ENCODE peak calls at places on chromosomes 3 and 15, in eight cellular contexts. N is iris pigment epithelial cell; R is brain microvascular endothelial cell; B is stimulated activated CD8-positive, alpha-beta memory T cell treated with anti-CD3 and anti-CD28 coated beads, Interleukin-2, amount 100 ng/mL, for 48 hours; H is T47D; K is astrocyte of the spinal cord; D is breast epithelium; P is AG09309. I is an unnamed sample.

GRCh38 chr15:45790325-45790943 is 155.6 kb downstream of the SQOR start:
- DNase-seq in N (peak), R (peak), B (no peak), H (peak), K (no peak), D (no peak), P (no peak), I (peak)

GRCh38 chr15:68413363-68414255 is 18.4 kb downstream of the ITGA11 start:
- DNase-seq in N (no peak), R (no peak), B (no peak), H (no peak), K (no peak), D (peak), P (no peak), I (no peak)

GRCh38 chr15:79065744-79066376 is 24.7 kb downstream of the RASGRF1 start:
- DNase-seq in N (no peak), R (no peak), B (no peak), H (no peak), K (no peak), D (no peak), P (no peak), I (no peak)

GRCh38 chr3:94593531-94594150 is 530.8 kb downstream of the NSUN3 start:
- DNase-seq in N (no peak), R (no peak), B (no peak), H (no peak), K (no peak), D (no peak), P (no peak), I (no peak)

GRCh38 chr3:125123906-125124305 is 68.1 kb upstream of the HEG1 start:
- DNase-seq in N (peak), R (peak), B (no peak), H (no peak), K (peak), D (no peak), P (no peak), I (no peak)

GRCh38 chr3:165283328-165283727 is 87.1 kb upstream of the SLITRK3 start:
- DNase-seq in N (no peak), R (no peak), B (no peak), H (no peak), K (no peak), D (no peak), P (no peak), I (no peak)

GRCh38 chr3:66239513-66240135 is 18.8 kb downstream of the SLC25A26 start:
- DNase-seq in N (no peak), R (no peak), B (peak), H (no peak), K (no peak), D (no peak), P (no peak), I (no peak)

GRCh38 chr15:65102912-65103311 is 12.1 kb downstream of the UBAP1L start:
- DNase-seq in N (no peak), R (no peak), B (no peak), H (no peak), K (no peak), D (no peak), P (no peak), I (no peak)

GRCh38 chr15:60523056-60523455 is 44.1 kb upstream of the ICE2 start:
- DNase-seq in N (peak), R (peak), B (no peak), H (no peak), K (peak), D (no peak), P (no peak), I (no peak)

GRCh38 chr3:194857459-194858113 is 171.9 kb downstream of the FAM43A start:
- DNase-seq in N (peak), R (no peak), B (no peak), H (no peak), K (no peak), D (no peak), P (no peak), I (no peak)

GRCh38 chr3:159807137-159808028 is 181.3 kb upstream of the IL12A start:
- DNase-seq in N (no peak), R (no peak), B (no peak), H (peak), K (no peak), D (no peak), P (no peak), I (no peak)

GRCh38 chr15:39502048-39502447 is 78.8 kb upstream of the THBS1 start:
- DNase-seq in N (no peak), R (no peak), B (no peak), H (no peak), K (no peak), D (no peak), P (no peak), I (no peak)

GRCh38 chr3:62665627-62666433 is 209.4 kb downstream of the CADPS start:
- DNase-seq in N (peak), R (peak), B (peak), H (peak), K (peak), D (peak), P (peak), I (peak)

GRCh38 chr3:163879172-163879571 is 1199.1 kb downstream of the SI start:
- DNase-seq in N (no peak), R (no peak), B (no peak), H (no peak), K (no peak), D (no peak), P (no peak), I (no peak)

GRCh38 chr3:191329654-191330308 is 545 bp downstream of the UTS2B start:
- DNase-seq in N (peak), R (no peak), B (no peak), H (peak), K (peak), D (peak), P (no peak), I (peak)

GRCh38 chr15:47331796-47332480 is 385.4 kb upstream of the SEMA6D start:
- DNase-seq in N (peak), R (no peak), B (no peak), H (peak), K (peak), D (no peak), P (no peak), I (no peak)

GRCh38 chr3:14565791-14566588 is 25.8 kb upstream of the GRIP2 start:
- DNase-seq in N (peak), R (peak), B (no peak), H (no peak), K (peak), D (no peak), P (no peak), I (no peak)

GRCh38 chr15:60528530-60528929 is 49.6 kb upstream of the ICE2 start:
- DNase-seq in N (peak), R (peak), B (no peak), H (no peak), K (no peak), D (no peak), P (no peak), I (no peak)

GRCh38 chr15:95988574-95988887 is 342.0 kb upstream of the NR2F2 start:
- DNase-seq in N (peak), R (peak), B (no peak), H (peak), K (peak), D (no peak), P (no peak), I (no peak)

GRCh38 chr3:151219056-151219455 is 16.0 kb upstream of the GPR171 start:
- DNase-seq in N (peak), R (peak), B (no peak), H (no peak), K (peak), D (no peak), P (no peak), I (no peak)

GRCh38 chr15:75091814-75092213 is 68.4 kb downstream of the PPCDC start:
- DNase-seq in N (no peak), R (no peak), B (no peak), H (peak), K (peak), D (no peak), P (no peak), I (no peak)

GRCh38 chr15:25249236-25250010 is 189.4 kb downstream of the UBE3A start:
- DNase-seq in N (no peak), R (no peak), B (no peak), H (no peak), K (no peak), D (no peak), P (no peak), I (no peak)

GRCh38 chr15:73983211-73983727 is 8.8 kb downstream of the STOML1 start:
- DNase-seq in N (peak), R (peak), B (no peak), H (no peak), K (peak), D (peak), P (no peak), I (no peak)

GRCh38 chr3:2686816-2687502 is 423.2 kb downstream of the IL5RA start:
- DNase-seq in N (no peak), R (no peak), B (no peak), H (no peak), K (no peak), D (no peak), P (no peak), I (no peak)

GRCh38 chr15:55737373-55737772 is 5.6 kb downstream of the PRTG start:
- DNase-seq in N (peak), R (peak), B (no peak), H (peak), K (no peak), D (no peak), P (no peak), I (peak)

GRCh38 chr3:35184775-35185174 is 454.6 kb upstream of the ARPP21 start:
- DNase-seq in N (peak), R (peak), B (no peak), H (no peak), K (peak), D (no peak), P (no peak), I (no peak)

GRCh38 chr3:141686477-141687280 is 51.4 kb upstream of the RNF7 start:
- DNase-seq in N (peak), R (peak), B (no peak), H (no peak), K (peak), D (peak), P (peak), I (no peak)

GRCh38 chr15:76512971-76513370 is 176.4 kb downstream of the ISL2 start:
- DNase-seq in N (peak), R (no peak), B (no peak), H (no peak), K (no peak), D (no peak), P (no peak), I (no peak)

GRCh38 chr3:150779402-150779858 is 16.5 kb upstream of the SIAH2 start:
- DNase-seq in N (no peak), R (no peak), B (no peak), H (no peak), K (no peak), D (no peak), P (no peak), I (peak)